ENCODE peak calls at places on chromosome 10, in seven cellular contexts. N is stimulated activated CD4-positive, alpha-beta T cell treated with anti-CD3 and anti-CD28 coated beads, Interleukin-4, amount 100 ng/mL, for 1 hour; R is HS-5; D is globus pallidus; F is stromal cell of bone marrow; O is hypothalamus; Z is heart right ventricle. K is an unnamed sample.

GRCh38 chr10:130762481-130762880 is 549.0 kb downstream of the TCERG1L start:
- DNase-seq in N (no peak), F (no peak), R (no peak), Z (no peak), D (no peak), O (no peak), K (no peak)

GRCh38 chr10:107072786-107073185 is 91.7 kb downstream of the SORCS1 start:
- DNase-seq in F (no peak), R (no peak), N (no peak), Z (no peak), O (no peak), D (peak), K (no peak)

GRCh38 chr10:132880148-132880981 is 62.0 kb downstream of the CFAP46 start:
- DNase-seq in R (no peak), N (no peak), O (no peak), Z (no peak), D (no peak), F (no peak), K (no peak)

GRCh38 chr10:4848341-4849041 is 22.5 kb downstream of the AKR1E2 start:
- DNase-seq in O (no peak), R (no peak), D (no peak), Z (no peak), N (no peak), F (no peak), K (no peak)

GRCh38 chr10:129586897-129587443 is 119.9 kb downstream of the MGMT start:
- DNase-seq in N (no peak), O (no peak), Z (no peak), F (no peak), D (no peak), R (no peak), K (no peak)

GRCh38 chr10:49228677-49229076 is 40.5 kb upstream of the TMEM273 start:
- DNase-seq in Z (no peak), R (no peak), D (no peak), N (no peak), O (no peak), F (no peak), K (no peak)

GRCh38 chr10:128604025-128604424 is 477.8 kb upstream of the MKI67 start:
- DNase-seq in O (no peak), N (no peak), R (no peak), D (no peak), Z (no peak), F (no peak), K (no peak)

GRCh38 chr10:93110472-93111146 is 36.9 kb downstream of the CYP26A1 start:
- DNase-seq in R (no peak), N (no peak), Z (no peak), D (no peak), O (no peak), F (no peak), K (no peak)

GRCh38 chr10:6062101-6062771 is at the start of gene IL2RA:
- DNase-seq in Z (no peak), D (no peak), R (no peak), F (no peak), O (no peak), N (peak), K (peak)

GRCh38 chr10:116774728-116775151 is 32.4 kb upstream of the HSPA12A start:
- DNase-seq in Z (no peak), O (no peak), N (no peak), F (no peak), R (no peak), D (no peak), K (peak)